ENCODE peak calls at places on chromosome 10, in six cellular contexts. One of them, this sample, is unnamed.

GRCh38 chr10:19142967-19143366 is 94.4 kb downstream of the MALRD1 start:
- DNase-seq in osteocyte: no peak
- DNase-seq in GM23248: no peak
- DNase-seq in HT1080: no peak
- DNase-seq in amniotic stem cell: no peak
- DNase-seq in NCI-H1092: no peak
- DNase-seq in this sample: no peak

GRCh38 chr10:35092851-35093250 is 2.7 kb upstream of the CUL2 start:
- DNase-seq in osteocyte: no peak
- DNase-seq in GM23248: peak
- DNase-seq in HT1080: peak
- DNase-seq in amniotic stem cell: no peak
- DNase-seq in NCI-H1092: no peak
- DNase-seq in this sample: no peak

GRCh38 chr10:100737359-100738054 is 7.9 kb upstream of the PAX2 start:
- DNase-seq in osteocyte: no peak
- DNase-seq in GM23248: no peak
- DNase-seq in HT1080: no peak
- DNase-seq in amniotic stem cell: no peak
- DNase-seq in NCI-H1092: no peak
- DNase-seq in this sample: no peak

GRCh38 chr10:78933828-78934227 is 134.9 kb upstream of the ZMIZ1 start:
- DNase-seq in osteocyte: no peak
- DNase-seq in GM23248: no peak
- DNase-seq in HT1080: no peak
- DNase-seq in amniotic stem cell: no peak
- DNase-seq in NCI-H1092: no peak
- DNase-seq in this sample: no peak

GRCh38 chr10:1538531-1539061 is 198.7 kb downstream of the ADARB2 start:
- DNase-seq in osteocyte: no peak
- DNase-seq in GM23248: no peak
- DNase-seq in HT1080: no peak
- DNase-seq in amniotic stem cell: no peak
- DNase-seq in NCI-H1092: no peak
- DNase-seq in this sample: no peak

GRCh38 chr10:72259491-72260214 is 14.1 kb upstream of the DDIT4 start:
- DNase-seq in osteocyte: peak
- DNase-seq in GM23248: peak
- DNase-seq in HT1080: no peak
- DNase-seq in amniotic stem cell: no peak
- DNase-seq in NCI-H1092: no peak
- DNase-seq in this sample: no peak

GRCh38 chr10:132326925-132327324 is 5.1 kb upstream of the LRRC27 start:
- DNase-seq in osteocyte: no peak
- DNase-seq in GM23248: peak
- DNase-seq in HT1080: no peak
- DNase-seq in amniotic stem cell: no peak
- DNase-seq in NCI-H1092: no peak
- DNase-seq in this sample: no peak

GRCh38 chr10:84201244-84201606 is 6.9 kb downstream of the CDHR1 start:
- DNase-seq in osteocyte: no peak
- DNase-seq in GM23248: no peak
- DNase-seq in HT1080: no peak
- DNase-seq in amniotic stem cell: no peak
- DNase-seq in NCI-H1092: no peak
- DNase-seq in this sample: no peak

GRCh38 chr10:35574924-35575352 is 30.2 kb upstream of the GJD4 start:
- DNase-seq in osteocyte: no peak
- DNase-seq in GM23248: peak
- DNase-seq in HT1080: peak
- DNase-seq in amniotic stem cell: no peak
- DNase-seq in NCI-H1092: no peak
- DNase-seq in this sample: peak

GRCh38 chr10:124338276-124338915 is 80.3 kb downstream of the OAT start:
- DNase-seq in osteocyte: no peak
- DNase-seq in GM23248: no peak
- DNase-seq in HT1080: no peak
- DNase-seq in amniotic stem cell: no peak
- DNase-seq in NCI-H1092: no peak
- DNase-seq in this sample: no peak

GRCh38 chr10:61346946-61347345 is 106.2 kb downstream of the TMEM26 start:
- DNase-seq in osteocyte: no peak
- DNase-seq in GM23248: no peak
- DNase-seq in HT1080: no peak
- DNase-seq in amniotic stem cell: no peak
- DNase-seq in NCI-H1092: no peak
- DNase-seq in this sample: no peak

GRCh38 chr10:7272008-7272407 is 138.8 kb downstream of the SFMBT2 start:
- DNase-seq in osteocyte: no peak
- DNase-seq in GM23248: no peak
- DNase-seq in HT1080: no peak
- DNase-seq in amniotic stem cell: no peak
- DNase-seq in NCI-H1092: no peak
- DNase-seq in this sample: no peak

GRCh38 chr10:62374862-62375710 is 917 bp downstream of the ZNF365 start:
- DNase-seq in osteocyte: no peak
- DNase-seq in GM23248: peak
- DNase-seq in HT1080: peak
- DNase-seq in amniotic stem cell: no peak
- DNase-seq in NCI-H1092: no peak
- DNase-seq in this sample: no peak

GRCh38 chr10:58512470-58513188 is at the start of gene BICC1:
- DNase-seq in osteocyte: peak
- DNase-seq in GM23248: peak
- DNase-seq in HT1080: peak
- DNase-seq in amniotic stem cell: no peak
- DNase-seq in NCI-H1092: peak
- DNase-seq in this sample: no peak

GRCh38 chr10:124532106-124532641 is 70.6 kb downstream of the LHPP start:
- DNase-seq in osteocyte: no peak
- DNase-seq in GM23248: peak
- DNase-seq in HT1080: no peak
- DNase-seq in amniotic stem cell: no peak
- DNase-seq in NCI-H1092: no peak
- DNase-seq in this sample: no peak

GRCh38 chr10:112564337-112564736 is 117.3 kb downstream of the VTI1A start:
- DNase-seq in osteocyte: no peak
- DNase-seq in GM23248: no peak
- DNase-seq in HT1080: no peak
- DNase-seq in amniotic stem cell: no peak
- DNase-seq in NCI-H1092: no peak
- DNase-seq in this sample: no peak

GRCh38 chr10:100886544-100886943 is 26.2 kb upstream of the SLF2 start:
- DNase-seq in osteocyte: no peak
- DNase-seq in GM23248: no peak
- DNase-seq in HT1080: no peak
- DNase-seq in amniotic stem cell: no peak
- DNase-seq in NCI-H1092: no peak
- DNase-seq in this sample: no peak

GRCh38 chr10:14603539-14604102 is 171.1 kb downstream of the FAM107B start:
- DNase-seq in osteocyte: no peak
- DNase-seq in GM23248: peak
- DNase-seq in HT1080: no peak
- DNase-seq in amniotic stem cell: no peak
- DNase-seq in NCI-H1092: no peak
- DNase-seq in this sample: no peak

GRCh38 chr10:30055094-30055701 is 4.2 kb downstream of the JCAD start:
- DNase-seq in osteocyte: no peak
- DNase-seq in GM23248: peak
- DNase-seq in HT1080: no peak
- DNase-seq in amniotic stem cell: no peak
- DNase-seq in NCI-H1092: no peak
- DNase-seq in this sample: no peak

GRCh38 chr10:129342385-129342784 is 124.7 kb upstream of the MGMT start:
- DNase-seq in osteocyte: peak
- DNase-seq in GM23248: no peak
- DNase-seq in HT1080: no peak
- DNase-seq in amniotic stem cell: no peak
- DNase-seq in NCI-H1092: no peak
- DNase-seq in this sample: no peak

GRCh38 chr10:86363184-86363832 is 3.3 kb downstream of the GRID1 start:
- DNase-seq in osteocyte: no peak
- DNase-seq in GM23248: peak
- DNase-seq in HT1080: no peak
- DNase-seq in amniotic stem cell: no peak
- DNase-seq in NCI-H1092: no peak
- DNase-seq in this sample: no peak

GRCh38 chr10:98138031-98138430 is 3.6 kb downstream of the R3HCC1L start:
- DNase-seq in osteocyte: no peak
- DNase-seq in GM23248: no peak
- DNase-seq in HT1080: no peak
- DNase-seq in amniotic stem cell: no peak
- DNase-seq in NCI-H1092: no peak
- DNase-seq in this sample: no peak

GRCh38 chr10:113895018-113895417 is 40.6 kb downstream of the NHLRC2 start:
- DNase-seq in osteocyte: no peak
- DNase-seq in GM23248: peak
- DNase-seq in HT1080: peak
- DNase-seq in amniotic stem cell: no peak
- DNase-seq in NCI-H1092: no peak
- DNase-seq in this sample: peak

GRCh38 chr10:77600640-77601039 is 37.0 kb downstream of the KCNMA1 start:
- DNase-seq in osteocyte: no peak
- DNase-seq in GM23248: no peak
- DNase-seq in HT1080: no peak
- DNase-seq in amniotic stem cell: no peak
- DNase-seq in NCI-H1092: no peak
- DNase-seq in this sample: no peak

GRCh38 chr10:95560288-95561199 is 627 bp downstream of the SORBS1 start:
- DNase-seq in osteocyte: no peak
- DNase-seq in GM23248: peak
- DNase-seq in HT1080: peak
- DNase-seq in amniotic stem cell: no peak
- DNase-seq in NCI-H1092: no peak
- DNase-seq in this sample: no peak

GRCh38 chr10:43228783-43229207 is 38.1 kb downstream of the RASGEF1A start:
- DNase-seq in osteocyte: no peak
- DNase-seq in GM23248: no peak
- DNase-seq in HT1080: no peak
- DNase-seq in amniotic stem cell: no peak
- DNase-seq in NCI-H1092: no peak
- DNase-seq in this sample: no peak

GRCh38 chr10:96344178-96344577 is 14.6 kb downstream of the OPALIN start:
- DNase-seq in osteocyte: no peak
- DNase-seq in GM23248: no peak
- DNase-seq in HT1080: no peak
- DNase-seq in amniotic stem cell: no peak
- DNase-seq in NCI-H1092: no peak
- DNase-seq in this sample: no peak

GRCh38 chr10:80141696-80142460 is 9.3 kb downstream of the PLAC9 start:
- DNase-seq in osteocyte: no peak
- DNase-seq in GM23248: no peak
- DNase-seq in HT1080: no peak
- DNase-seq in amniotic stem cell: no peak
- DNase-seq in NCI-H1092: no peak
- DNase-seq in this sample: no peak

GRCh38 chr10:10138685-10139084 is 879.0 kb upstream of the CELF2 start:
- DNase-seq in osteocyte: no peak
- DNase-seq in GM23248: peak
- DNase-seq in HT1080: no peak
- DNase-seq in amniotic stem cell: no peak
- DNase-seq in NCI-H1092: no peak
- DNase-seq in this sample: no peak

GRCh38 chr10:28800144-28800543 is 122.8 kb downstream of the BAMBI start:
- DNase-seq in osteocyte: no peak
- DNase-seq in GM23248: no peak
- DNase-seq in HT1080: no peak
- DNase-seq in amniotic stem cell: no peak
- DNase-seq in NCI-H1092: no peak
- DNase-seq in this sample: no peak

GRCh38 chr10:91354166-91354565 is 56.0 kb upstream of the HECTD2 start:
- DNase-seq in osteocyte: no peak
- DNase-seq in GM23248: no peak
- DNase-seq in HT1080: no peak
- DNase-seq in amniotic stem cell: no peak
- DNase-seq in NCI-H1092: no peak
- DNase-seq in this sample: no peak

This sample was measured in HS-5.